ENCODE peak calls at places on chromosomes 7 and 10, in six cellular contexts. R is activated CD4-positive, alpha-beta T cell treated with anti-CD3 and anti-CD28 coated beads, Interleukin-2, amount 50 U/mL, for 48 hours; Z is cardiac muscle cell; P is nucleus accumbens; M is GM04504; U is GM12891. I is an unnamed sample.

GRCh38 chr10:46248651-46249131 is 38.1 kb upstream of the ANTXRL start:
- DNase-seq in R (peak), Z (no peak), P (no peak), M (no peak), U (no peak), I (no peak)

GRCh38 chr7:13117103-13117502 is 429.7 kb downstream of the ARL4A start:
- DNase-seq in R (no peak), Z (no peak), P (no peak), M (no peak), U (no peak), I (no peak)

GRCh38 chr7:153404124-153404523 is 644.6 kb downstream of the ACTR3B start:
- DNase-seq in R (no peak), Z (no peak), P (no peak), M (no peak), U (no peak), I (no peak)

GRCh38 chr10:131207584-131208532 is 103.7 kb downstream of the TCERG1L start:
- DNase-seq in R (no peak), Z (no peak), P (no peak), M (no peak), U (no peak), I (no peak)

GRCh38 chr10:74763934-74764591 is 62.3 kb upstream of the KAT6B start:
- DNase-seq in R (no peak), Z (no peak), P (no peak), M (no peak), U (no peak), I (no peak)

GRCh38 chr7:98394377-98394836 is 6.5 kb downstream of the BAIAP2L1 start:
- DNase-seq in R (no peak), Z (no peak), P (no peak), M (peak), U (no peak), I (no peak)

GRCh38 chr7:27779873-27780272 is 39.9 kb downstream of the TAX1BP1 start:
- DNase-seq in R (no peak), Z (no peak), P (no peak), M (no peak), U (no peak), I (no peak)

GRCh38 chr10:62735464-62736188 is 68.9 kb upstream of the ADO start:
- DNase-seq in R (no peak), Z (no peak), P (no peak), M (no peak), U (no peak), I (no peak)

GRCh38 chr10:126904807-126905686 is at the start of gene DOCK1:
- DNase-seq in R (peak), Z (peak), P (peak), M (peak), U (no peak), I (peak)

GRCh38 chr7:30598121-30598876 is 3.6 kb downstream of the GARS1 start:
- DNase-seq in R (no peak), Z (no peak), P (no peak), M (no peak), U (no peak), I (no peak)

GRCh38 chr7:44196450-44196872 is 4.3 kb upstream of the YKT6 start:
- DNase-seq in R (peak), Z (peak), P (no peak), M (no peak), U (no peak), I (peak)

I was measured in HAP-1.